ENCODE peak calls at places on chromosomes 3 and 15, in ten cellular contexts. I, V, J, C, X, E, T, B, Q and F are unnamed samples.
A peak's percentile ranks its signal among the peaks of the same experiment; 100 is the strongest.

GRCh38 chr3:42273351-42273750 is 7.4 kb upstream of the CCK start:
- DNase-seq in T (no peak), E (no peak), J (no peak), C (no peak), V (peak; percentile 33), B (no peak), X (no peak), I (no peak), Q (no peak), F (no peak)

GRCh38 chr15:73930790-73931281 is 4.6 kb downstream of the LOXL1 start:
- DNase-seq in J (no peak), T (no peak), I (no peak), E (no peak), Q (no peak), C (no peak), X (no peak), V (no peak), B (no peak), F (no peak)

GRCh38 chr3:64932666-64933342 is 245.0 kb upstream of the ADAMTS9 start:
- DNase-seq in B (no peak), J (no peak), X (no peak), E (no peak), I (no peak), T (no peak), Q (no peak), V (no peak), C (no peak), F (no peak)

GRCh38 chr15:33675246-33675645 is 293.1 kb upstream of the CHRM5 start:
- DNase-seq in V (peak; percentile 69), J (no peak), C (no peak), B (peak; percentile 27), X (no peak), Q (peak; percentile 57), T (no peak), I (no peak), E (no peak), F (no peak)

GRCh38 chr3:60444898-60445297 is 806.4 kb downstream of the FHIT start:
- DNase-seq in E (no peak), C (no peak), T (no peak), B (no peak), J (no peak), V (no peak), I (no peak), Q (no peak), X (no peak), F (no peak)

GRCh38 chr15:94877833-94878232 is 646.5 kb downstream of the MCTP2 start:
- DNase-seq in E (no peak), T (no peak), V (no peak), B (no peak), I (no peak), J (no peak), Q (peak; percentile 25), X (no peak), C (no peak), F (no peak)

GRCh38 chr3:172244011-172244410 is 204.2 kb downstream of the GHSR start:
- DNase-seq in V (no peak), X (no peak), T (no peak), C (no peak), J (no peak), I (no peak), E (no peak), Q (no peak), B (no peak), F (no peak)

GRCh38 chr3:58021962-58022361 is 13.7 kb downstream of the FLNB start:
- DNase-seq in T (no peak), V (no peak), J (no peak), X (no peak), I (no peak), C (no peak), B (no peak), Q (no peak), E (no peak), F (no peak)

GRCh38 chr3:113247664-113248458 is 36.5 kb downstream of the BOC start:
- DNase-seq in T (no peak), J (no peak), E (no peak), C (no peak), V (no peak), I (no peak), B (no peak), Q (no peak), X (no peak), F (no peak)

GRCh38 chr15:39598186-39598850 is 17.4 kb downstream of the THBS1 start:
- DNase-seq in E (no peak), X (no peak), C (no peak), T (no peak), J (no peak), I (no peak), V (no peak), Q (no peak), B (no peak), F (no peak)

GRCh38 chr3:27568393-27568792 is 84.2 kb upstream of the SLC4A7 start:
- DNase-seq in J (peak; percentile 45), B (no peak), C (no peak), V (no peak), E (peak; percentile 86), X (no peak), Q (no peak), I (no peak), T (no peak), F (no peak)

GRCh38 chr15:44541282-44541958 is 4.5 kb downstream of the EIF3J start:
- DNase-seq in C (no peak), E (no peak), B (no peak), I (no peak), X (no peak), V (no peak), Q (no peak), T (no peak), J (peak; percentile 80), F (no peak)

GRCh38 chr3:23576379-23576959 is 229.3 kb upstream of the UBE2E1 start:
- DNase-seq in Q (no peak), E (no peak), C (no peak), I (no peak), J (no peak), X (no peak), V (no peak), B (no peak), T (no peak), F (no peak)

GRCh38 chr15:66138096-66138783 is 115.3 kb downstream of the MEGF11 start:
- DNase-seq in C (no peak), V (no peak), J (no peak), Q (no peak), T (no peak), X (no peak), E (no peak), I (no peak), B (no peak), F (no peak)

GRCh38 chr3:45362768-45363167 is 25.6 kb upstream of the LARS2 start:
- DNase-seq in X (no peak), E (no peak), I (no peak), Q (no peak), T (no peak), C (no peak), V (no peak), B (no peak), J (no peak), F (no peak)

GRCh38 chr15:60649845-60650548 is 171.1 kb upstream of the ICE2 start:
- DNase-seq in T (peak; percentile 14), V (peak; percentile 89), J (no peak), I (no peak), C (peak; percentile 40), E (no peak), X (peak; percentile 44), B (no peak), Q (peak; percentile 71), F (peak; percentile 29)

GRCh38 chr3:39724233-39724846 is 85.1 kb upstream of the MYRIP start:
- DNase-seq in E (peak; percentile 46), X (no peak), B (no peak), I (no peak), J (no peak), Q (peak; percentile 38), C (no peak), T (no peak), V (no peak), F (no peak)

GRCh38 chr3:24773798-24774197 is 279.1 kb upstream of the THRB start:
- DNase-seq in B (peak; percentile 64), C (no peak), I (peak; percentile 77), X (peak; percentile 27), T (no peak), J (peak; percentile 3), V (peak; percentile 66), E (peak; percentile 7), Q (peak; percentile 87), F (no peak)

GRCh38 chr15:75234191-75234810 is 23.8 kb upstream of the GOLGA6C start:
- DNase-seq in T (no peak), J (no peak), E (no peak), B (no peak), C (no peak), Q (no peak), I (no peak), X (no peak), V (no peak), F (no peak)

GRCh38 chr3:27585429-27585828 is 101.2 kb upstream of the SLC4A7 start:
- DNase-seq in Q (no peak), C (no peak), V (no peak), J (no peak), E (no peak), T (no peak), B (no peak), X (no peak), I (no peak), F (no peak)

GRCh38 chr3:84893211-84893610 is 65.6 kb upstream of the CADM2 start:
- DNase-seq in Q (no peak), C (no peak), T (no peak), E (peak; percentile 17), X (no peak), I (no peak), B (no peak), V (no peak), J (no peak), F (no peak)

GRCh38 chr15:58212909-58213526 is 74.8 kb downstream of the AQP9 start:
- DNase-seq in X (no peak), E (peak; percentile 27), T (no peak), V (peak; percentile 24), I (peak; percentile 39), Q (no peak), B (no peak), J (no peak), C (no peak), F (no peak)

GRCh38 chr3:189728915-189729314 is 97.7 kb downstream of the TP63 start:
- DNase-seq in T (no peak), C (no peak), Q (no peak), B (no peak), V (no peak), J (no peak), X (no peak), E (no peak), I (no peak), F (no peak)

GRCh38 chr3:68957895-68958294 is 25.5 kb upstream of the TAFA4 start:
- DNase-seq in E (no peak), T (no peak), V (no peak), Q (no peak), X (no peak), J (no peak), C (no peak), B (no peak), I (no peak), F (no peak)

GRCh38 chr3:31533169-31533870 is 595 bp downstream of the STT3B start:
- DNase-seq in T (peak; percentile 55), E (peak; percentile 33), I (peak; percentile 48), B (no peak), J (no peak), X (peak; percentile 73), Q (peak; percentile 47), C (peak; percentile 41), V (peak; percentile 67), F (peak; percentile 47)